ENCODE peak calls at places on chromosomes 7 and 10, in ten cellular contexts. One of them, this sample, is unnamed.

GRCh38 chr7:123537026-123537642 is 2.7 kb upstream of the IQUB start:
- DNase-seq in fibroblast of lung: peak; percentile 52
- DNase-seq in GM23248: peak; percentile 49
- DNase-seq in lower lobe of right lung: no peak
- DNase-seq in neural progenitor cell: no peak
- DNase-seq in neuronal stem cell: no peak
- DNase-seq in HepG2: peak; percentile 13
- DNase-seq in body of pancreas: no peak
- DNase-seq in upper lobe of right lung: no peak
- DNase-seq in MM.1S: peak; percentile 61
- DNase-seq in this sample: no peak

GRCh38 chr7:79051915-79052314 is 401.6 kb downstream of the MAGI2 start:
- DNase-seq in fibroblast of lung: no peak
- DNase-seq in GM23248: no peak
- DNase-seq in lower lobe of right lung: no peak
- DNase-seq in neural progenitor cell: no peak
- DNase-seq in neuronal stem cell: no peak
- DNase-seq in HepG2: no peak
- DNase-seq in body of pancreas: no peak
- DNase-seq in upper lobe of right lung: no peak
- DNase-seq in MM.1S: no peak
- DNase-seq in this sample: no peak

GRCh38 chr7:77538186-77538907 is 1.3 kb downstream of the PTPN12 start:
- DNase-seq in fibroblast of lung: peak; percentile 96
- DNase-seq in GM23248: peak; percentile 97
- DNase-seq in lower lobe of right lung: peak; percentile 89
- DNase-seq in neural progenitor cell: peak; percentile 82
- DNase-seq in neuronal stem cell: peak; percentile 68
- DNase-seq in HepG2: peak; percentile 88
- DNase-seq in body of pancreas: peak; percentile 86
- DNase-seq in upper lobe of right lung: peak; percentile 91
- DNase-seq in MM.1S: no peak
- DNase-seq in this sample: peak; percentile 83

GRCh38 chr10:77207182-77208165 is 430.1 kb downstream of the KCNMA1 start:
- DNase-seq in fibroblast of lung: no peak
- DNase-seq in GM23248: no peak
- DNase-seq in lower lobe of right lung: no peak
- DNase-seq in neural progenitor cell: no peak
- DNase-seq in neuronal stem cell: no peak
- DNase-seq in HepG2: no peak
- DNase-seq in body of pancreas: no peak
- DNase-seq in upper lobe of right lung: no peak
- DNase-seq in MM.1S: no peak
- DNase-seq in this sample: no peak

GRCh38 chr7:100044719-100045118 is 4.9 kb upstream of the ZSCAN21 start:
- DNase-seq in fibroblast of lung: no peak
- DNase-seq in GM23248: no peak
- DNase-seq in lower lobe of right lung: no peak
- DNase-seq in neural progenitor cell: no peak
- DNase-seq in neuronal stem cell: no peak
- DNase-seq in HepG2: no peak
- DNase-seq in body of pancreas: peak; percentile 70
- DNase-seq in upper lobe of right lung: no peak
- DNase-seq in MM.1S: no peak
- DNase-seq in this sample: no peak

GRCh38 chr10:60208676-60209269 is 180.9 kb downstream of the ANK3 start:
- DNase-seq in fibroblast of lung: peak; percentile 69
- DNase-seq in GM23248: peak; percentile 71
- DNase-seq in lower lobe of right lung: no peak
- DNase-seq in neural progenitor cell: peak; percentile 71
- DNase-seq in neuronal stem cell: peak; percentile 12
- DNase-seq in HepG2: peak; percentile 18
- DNase-seq in body of pancreas: no peak
- DNase-seq in upper lobe of right lung: no peak
- DNase-seq in MM.1S: peak; percentile 58
- DNase-seq in this sample: no peak

GRCh38 chr7:2032030-2032875 is 200.5 kb downstream of the MAD1L1 start:
- DNase-seq in fibroblast of lung: peak; percentile 29
- DNase-seq in GM23248: peak; percentile 8
- DNase-seq in lower lobe of right lung: peak; percentile 34
- DNase-seq in neural progenitor cell: no peak
- DNase-seq in neuronal stem cell: no peak
- DNase-seq in HepG2: no peak
- DNase-seq in body of pancreas: peak; percentile 20
- DNase-seq in upper lobe of right lung: peak; percentile 51
- DNase-seq in MM.1S: no peak
- DNase-seq in this sample: peak; percentile 61

GRCh38 chr7:54541941-54542618 is at the start of gene VSTM2A:
- DNase-seq in fibroblast of lung: no peak
- DNase-seq in GM23248: peak; percentile 28
- DNase-seq in lower lobe of right lung: no peak
- DNase-seq in neural progenitor cell: peak; percentile 88
- DNase-seq in neuronal stem cell: peak; percentile 72
- DNase-seq in HepG2: no peak
- DNase-seq in body of pancreas: peak; percentile 33
- DNase-seq in upper lobe of right lung: no peak
- DNase-seq in MM.1S: no peak
- DNase-seq in this sample: peak; percentile 66

GRCh38 chr7:124937076-124937475 is 7.5 kb upstream of the POT1 start:
- DNase-seq in fibroblast of lung: no peak
- DNase-seq in GM23248: no peak
- DNase-seq in lower lobe of right lung: no peak
- DNase-seq in neural progenitor cell: no peak
- DNase-seq in neuronal stem cell: no peak
- DNase-seq in HepG2: no peak
- DNase-seq in body of pancreas: no peak
- DNase-seq in upper lobe of right lung: no peak
- DNase-seq in MM.1S: no peak
- DNase-seq in this sample: no peak

GRCh38 chr7:146956853-146957252 is 840.3 kb downstream of the CNTNAP2 start:
- DNase-seq in fibroblast of lung: no peak
- DNase-seq in GM23248: no peak
- DNase-seq in lower lobe of right lung: no peak
- DNase-seq in neural progenitor cell: no peak
- DNase-seq in neuronal stem cell: no peak
- DNase-seq in HepG2: no peak
- DNase-seq in body of pancreas: no peak
- DNase-seq in upper lobe of right lung: no peak
- DNase-seq in MM.1S: no peak
- DNase-seq in this sample: no peak

GRCh38 chr10:58435297-58435696 is 50.1 kb downstream of the TFAM start:
- DNase-seq in fibroblast of lung: peak; percentile 94
- DNase-seq in GM23248: peak; percentile 99
- DNase-seq in lower lobe of right lung: no peak
- DNase-seq in neural progenitor cell: no peak
- DNase-seq in neuronal stem cell: no peak
- DNase-seq in HepG2: peak; percentile 44
- DNase-seq in body of pancreas: no peak
- DNase-seq in upper lobe of right lung: no peak
- DNase-seq in MM.1S: peak; percentile 32
- DNase-seq in this sample: no peak

GRCh38 chr7:77569514-77570232 is 32.6 kb downstream of the PTPN12 start:
- DNase-seq in fibroblast of lung: no peak
- DNase-seq in GM23248: peak; percentile 28
- DNase-seq in lower lobe of right lung: no peak
- DNase-seq in neural progenitor cell: no peak
- DNase-seq in neuronal stem cell: no peak
- DNase-seq in HepG2: no peak
- DNase-seq in body of pancreas: no peak
- DNase-seq in upper lobe of right lung: no peak
- DNase-seq in MM.1S: no peak
- DNase-seq in this sample: no peak

GRCh38 chr7:26398436-26399308 is 107.0 kb downstream of the SNX10 start:
- DNase-seq in fibroblast of lung: peak; percentile 30
- DNase-seq in GM23248: peak; percentile 73
- DNase-seq in lower lobe of right lung: peak; percentile 88
- DNase-seq in neural progenitor cell: peak; percentile 92
- DNase-seq in neuronal stem cell: peak; percentile 76
- DNase-seq in HepG2: no peak
- DNase-seq in body of pancreas: peak; percentile 76
- DNase-seq in upper lobe of right lung: peak; percentile 90
- DNase-seq in MM.1S: peak; percentile 86
- DNase-seq in this sample: peak; percentile 93

GRCh38 chr7:14765731-14766130 is 136.8 kb downstream of the DGKB start:
- DNase-seq in fibroblast of lung: no peak
- DNase-seq in GM23248: peak; percentile 43
- DNase-seq in lower lobe of right lung: no peak
- DNase-seq in neural progenitor cell: no peak
- DNase-seq in neuronal stem cell: no peak
- DNase-seq in HepG2: no peak
- DNase-seq in body of pancreas: no peak
- DNase-seq in upper lobe of right lung: no peak
- DNase-seq in MM.1S: no peak
- DNase-seq in this sample: no peak
- H3K4me1 ChIP-seq in fibroblast of lung: no peaks in the 10 kb centered on the region
- H3K4me1 ChIP-seq in GM23248: peaks cover 60% of the 10 kb centered on the region
- H3K4me1 ChIP-seq in lower lobe of right lung: no peaks in the 10 kb centered on the region
- H3K4me1 ChIP-seq in neural progenitor cell: peaks cover 12% of the 10 kb centered on the region
- H3K4me1 ChIP-seq in neuronal stem cell: peaks cover 3% of the 10 kb centered on the region
- H3K4me1 ChIP-seq in HepG2: no peaks in the 10 kb centered on the region
- H3K4me1 ChIP-seq in body of pancreas: no peaks in the 10 kb centered on the region
- H3K4me1 ChIP-seq in upper lobe of right lung: no peaks in the 10 kb centered on the region
- H3K4me1 ChIP-seq in MM.1S: no peaks in the 10 kb centered on the region
- H3K4me1 ChIP-seq in this sample: no peaks in the 10 kb centered on the region

GRCh38 chr7:137989127-137989526 is 12.8 kb downstream of the CREB3L2 start:
- DNase-seq in fibroblast of lung: no peak
- DNase-seq in GM23248: no peak
- DNase-seq in lower lobe of right lung: no peak
- DNase-seq in neural progenitor cell: no peak
- DNase-seq in neuronal stem cell: no peak
- DNase-seq in HepG2: no peak
- DNase-seq in body of pancreas: peak; percentile 26
- DNase-seq in upper lobe of right lung: no peak
- DNase-seq in MM.1S: no peak
- DNase-seq in this sample: no peak
- H3K4me1 ChIP-seq in fibroblast of lung: peaks cover 47% of the 10 kb centered on the region
- H3K4me1 ChIP-seq in GM23248: peaks cover 88% of the 10 kb centered on the region
- H3K4me1 ChIP-seq in lower lobe of right lung: peaks cover 89% of the 10 kb centered on the region
- H3K4me1 ChIP-seq in neural progenitor cell: peaks cover 15% of the 10 kb centered on the region
- H3K4me1 ChIP-seq in neuronal stem cell: peaks cover 11% of the 10 kb centered on the region
- H3K4me1 ChIP-seq in HepG2: peaks cover 100% of the 10 kb centered on the region
- H3K4me1 ChIP-seq in body of pancreas: peaks cover 84% of the 10 kb centered on the region
- H3K4me1 ChIP-seq in upper lobe of right lung: peaks cover 72% of the 10 kb centered on the region
- H3K4me1 ChIP-seq in MM.1S: peaks cover 88% of the 10 kb centered on the region
- H3K4me1 ChIP-seq in this sample: peaks cover 89% of the 10 kb centered on the region

GRCh38 chr10:5506246-5506645 is 6.9 kb upstream of the CALML5 start:
- DNase-seq in fibroblast of lung: no peak
- DNase-seq in GM23248: no peak
- DNase-seq in lower lobe of right lung: no peak
- DNase-seq in neural progenitor cell: no peak
- DNase-seq in neuronal stem cell: no peak
- DNase-seq in HepG2: no peak
- DNase-seq in body of pancreas: no peak
- DNase-seq in upper lobe of right lung: no peak
- DNase-seq in MM.1S: no peak
- DNase-seq in this sample: no peak
- H3K4me1 ChIP-seq in fibroblast of lung: no peaks in the 10 kb centered on the region
- H3K4me1 ChIP-seq in GM23248: no peaks in the 10 kb centered on the region
- H3K4me1 ChIP-seq in lower lobe of right lung: peaks cover 23% of the 10 kb centered on the region
- H3K4me1 ChIP-seq in neural progenitor cell: no peaks in the 10 kb centered on the region
- H3K4me1 ChIP-seq in neuronal stem cell: no peaks in the 10 kb centered on the region
- H3K4me1 ChIP-seq in HepG2: peaks cover 51% of the 10 kb centered on the region
- H3K4me1 ChIP-seq in body of pancreas: peaks cover 53% of the 10 kb centered on the region
- H3K4me1 ChIP-seq in upper lobe of right lung: peaks cover 7% of the 10 kb centered on the region
- H3K4me1 ChIP-seq in MM.1S: no peaks in the 10 kb centered on the region
- H3K4me1 ChIP-seq in this sample: no peaks in the 10 kb centered on the region

GRCh38 chr10:114504769-114505579 is 100.7 kb upstream of the AFAP1L2 start:
- DNase-seq in fibroblast of lung: peak; percentile 88
- DNase-seq in GM23248: peak; percentile 71
- DNase-seq in lower lobe of right lung: no peak
- DNase-seq in neural progenitor cell: no peak
- DNase-seq in neuronal stem cell: no peak
- DNase-seq in HepG2: peak; percentile 67
- DNase-seq in body of pancreas: peak; percentile 56
- DNase-seq in upper lobe of right lung: no peak
- DNase-seq in MM.1S: no peak
- DNase-seq in this sample: no peak
- H3K4me1 ChIP-seq in fibroblast of lung: no peaks in the 10 kb centered on the region
- H3K4me1 ChIP-seq in GM23248: peaks cover 6% of the 10 kb centered on the region
- H3K4me1 ChIP-seq in lower lobe of right lung: peaks cover 42% of the 10 kb centered on the region
- H3K4me1 ChIP-seq in neural progenitor cell: peaks cover 6% of the 10 kb centered on the region
- H3K4me1 ChIP-seq in neuronal stem cell: peaks cover 8% of the 10 kb centered on the region
- H3K4me1 ChIP-seq in HepG2: peaks cover 68% of the 10 kb centered on the region
- H3K4me1 ChIP-seq in body of pancreas: peaks cover 36% of the 10 kb centered on the region
- H3K4me1 ChIP-seq in upper lobe of right lung: peaks cover 43% of the 10 kb centered on the region
- H3K4me1 ChIP-seq in MM.1S: no peaks in the 10 kb centered on the region
- H3K4me1 ChIP-seq in this sample: peaks cover 20% of the 10 kb centered on the region

GRCh38 chr7:139991267-139991666 is 71.5 kb downstream of the PARP12 start:
- DNase-seq in fibroblast of lung: no peak
- DNase-seq in GM23248: peak; percentile 18
- DNase-seq in lower lobe of right lung: no peak
- DNase-seq in neural progenitor cell: no peak
- DNase-seq in neuronal stem cell: no peak
- DNase-seq in HepG2: peak; percentile 63
- DNase-seq in body of pancreas: no peak
- DNase-seq in upper lobe of right lung: no peak
- DNase-seq in MM.1S: no peak
- DNase-seq in this sample: no peak
- H3K4me1 ChIP-seq in fibroblast of lung: peaks cover 7% of the 10 kb centered on the region
- H3K4me1 ChIP-seq in GM23248: no peaks in the 10 kb centered on the region
- H3K4me1 ChIP-seq in lower lobe of right lung: peaks cover 4% of the 10 kb centered on the region
- H3K4me1 ChIP-seq in neural progenitor cell: peaks cover 13% of the 10 kb centered on the region
- H3K4me1 ChIP-seq in neuronal stem cell: peaks cover 5% of the 10 kb centered on the region
- H3K4me1 ChIP-seq in HepG2: peaks cover 44% of the 10 kb centered on the region
- H3K4me1 ChIP-seq in body of pancreas: no peaks in the 10 kb centered on the region
- H3K4me1 ChIP-seq in upper lobe of right lung: no peaks in the 10 kb centered on the region
- H3K4me1 ChIP-seq in MM.1S: no peaks in the 10 kb centered on the region
- H3K4me1 ChIP-seq in this sample: no peaks in the 10 kb centered on the region

DNA sequence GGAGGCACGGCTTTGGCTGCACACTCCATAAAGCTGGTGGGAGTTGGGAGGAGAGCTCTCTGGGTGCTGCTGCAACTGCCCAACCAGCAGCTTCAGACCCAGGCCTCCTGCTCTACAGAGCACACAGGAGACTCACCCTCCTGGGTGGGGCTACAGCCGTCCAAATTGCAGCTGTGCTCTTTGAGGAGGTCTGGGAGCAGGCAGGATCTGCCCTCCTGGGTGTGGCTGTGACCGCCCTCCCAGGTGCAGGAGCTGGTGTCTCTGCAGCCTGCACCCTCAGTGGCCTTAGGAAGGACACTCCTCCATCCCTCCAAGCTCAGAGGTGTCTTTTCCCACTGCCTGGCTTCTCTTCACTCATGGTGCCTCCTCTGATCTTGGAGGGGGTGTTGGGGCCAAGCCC is 20.0 kb upstream of the PRF1 start:
- DNase-seq in fibroblast of lung: no peak
- DNase-seq in GM23248: no peak
- DNase-seq in lower lobe of right lung: no peak
- DNase-seq in neural progenitor cell: no peak
- DNase-seq in neuronal stem cell: no peak
- DNase-seq in HepG2: no peak
- DNase-seq in body of pancreas: no peak
- DNase-seq in upper lobe of right lung: no peak
- DNase-seq in MM.1S: no peak
- DNase-seq in this sample: no peak
- H3K4me1 ChIP-seq in fibroblast of lung: no peaks in the 10 kb centered on the region
- H3K4me1 ChIP-seq in GM23248: peaks cover 10% of the 10 kb centered on the region
- H3K4me1 ChIP-seq in lower lobe of right lung: no peaks in the 10 kb centered on the region
- H3K4me1 ChIP-seq in neural progenitor cell: peaks cover 13% of the 10 kb centered on the region
- H3K4me1 ChIP-seq in neuronal stem cell: no peaks in the 10 kb centered on the region
- H3K4me1 ChIP-seq in HepG2: no peaks in the 10 kb centered on the region
- H3K4me1 ChIP-seq in body of pancreas: no peaks in the 10 kb centered on the region
- H3K4me1 ChIP-seq in upper lobe of right lung: no peaks in the 10 kb centered on the region
- H3K4me1 ChIP-seq in MM.1S: no peaks in the 10 kb centered on the region
- H3K4me1 ChIP-seq in this sample: no peaks in the 10 kb centered on the region

This sample was measured in spleen.